ENCODE peak calls at places on chromosome 3, in ten cellular contexts. One of them, this sample, is unnamed.

GRCh38 chr3:124680521-124680920 is 49.7 kb upstream of the UMPS start:
- DNase-seq in stomach: no peak
- DNase-seq in breast epithelium: no peak
- DNase-seq in IMR-90: no peak
- DNase-seq in mesenchymal stem cell: no peak
- DNase-seq in fibroblast of pulmonary artery: no peak
- DNase-seq in BJ: no peak
- DNase-seq in endodermal cell: no peak
- DNase-seq in psoas muscle: no peak
- DNase-seq in MG63: no peak
- DNase-seq in this sample: no peak

GRCh38 chr3:126083138-126083445 is 832 bp downstream of the SLC41A3 start:
- DNase-seq in stomach: no peak
- DNase-seq in breast epithelium: no peak
- DNase-seq in IMR-90: no peak
- DNase-seq in mesenchymal stem cell: no peak
- DNase-seq in fibroblast of pulmonary artery: no peak
- DNase-seq in BJ: no peak
- DNase-seq in endodermal cell: no peak
- DNase-seq in psoas muscle: no peak
- DNase-seq in MG63: no peak
- DNase-seq in this sample: no peak

GRCh38 chr3:13103416-13104058 is 30.3 kb upstream of the IQSEC1 start:
- DNase-seq in stomach: no peak
- DNase-seq in breast epithelium: no peak
- DNase-seq in IMR-90: no peak
- DNase-seq in mesenchymal stem cell: no peak
- DNase-seq in fibroblast of pulmonary artery: no peak
- DNase-seq in BJ: no peak
- DNase-seq in endodermal cell: no peak
- DNase-seq in psoas muscle: no peak
- DNase-seq in MG63: no peak
- DNase-seq in this sample: no peak

GRCh38 chr3:65128346-65128745 is 440.5 kb upstream of the ADAMTS9 start:
- DNase-seq in stomach: no peak
- DNase-seq in breast epithelium: no peak
- DNase-seq in IMR-90: no peak
- DNase-seq in mesenchymal stem cell: no peak
- DNase-seq in fibroblast of pulmonary artery: no peak
- DNase-seq in BJ: no peak
- DNase-seq in endodermal cell: no peak
- DNase-seq in psoas muscle: no peak
- DNase-seq in MG63: no peak
- DNase-seq in this sample: no peak

GRCh38 chr3:98986073-98986472 is 84.6 kb upstream of the DCBLD2 start:
- DNase-seq in stomach: no peak
- DNase-seq in breast epithelium: no peak
- DNase-seq in IMR-90: peak; percentile 97
- DNase-seq in mesenchymal stem cell: peak; percentile 79
- DNase-seq in fibroblast of pulmonary artery: peak; percentile 80
- DNase-seq in BJ: peak; percentile 82
- DNase-seq in endodermal cell: peak; percentile 68
- DNase-seq in psoas muscle: no peak
- DNase-seq in MG63: peak; percentile 59
- DNase-seq in this sample: no peak

GRCh38 chr3:48684480-48685143 is 1.1 kb downstream of the NCKIPSD start:
- DNase-seq in stomach: no peak
- DNase-seq in breast epithelium: no peak
- DNase-seq in IMR-90: peak; percentile 38
- DNase-seq in mesenchymal stem cell: peak; percentile 51
- DNase-seq in fibroblast of pulmonary artery: no peak
- DNase-seq in BJ: no peak
- DNase-seq in endodermal cell: no peak
- DNase-seq in psoas muscle: no peak
- DNase-seq in MG63: no peak
- DNase-seq in this sample: no peak

GRCh38 chr3:99351097-99351496 is 287.3 kb upstream of the COL8A1 start:
- DNase-seq in stomach: no peak
- DNase-seq in breast epithelium: no peak
- DNase-seq in IMR-90: no peak
- DNase-seq in mesenchymal stem cell: no peak
- DNase-seq in fibroblast of pulmonary artery: no peak
- DNase-seq in BJ: no peak
- DNase-seq in endodermal cell: no peak
- DNase-seq in psoas muscle: no peak
- DNase-seq in MG63: no peak
- DNase-seq in this sample: no peak

GRCh38 chr3:178445139-178445538 is 91.1 kb upstream of the KCNMB2 start:
- DNase-seq in stomach: no peak
- DNase-seq in breast epithelium: no peak
- DNase-seq in IMR-90: no peak
- DNase-seq in mesenchymal stem cell: peak; percentile 8
- DNase-seq in fibroblast of pulmonary artery: no peak
- DNase-seq in BJ: no peak
- DNase-seq in endodermal cell: no peak
- DNase-seq in psoas muscle: no peak
- DNase-seq in MG63: no peak
- DNase-seq in this sample: no peak

GRCh38 chr3:179542375-179542774 is 20.4 kb upstream of the ACTL6A start:
- DNase-seq in stomach: no peak
- DNase-seq in breast epithelium: no peak
- DNase-seq in IMR-90: no peak
- DNase-seq in mesenchymal stem cell: no peak
- DNase-seq in fibroblast of pulmonary artery: no peak
- DNase-seq in BJ: no peak
- DNase-seq in endodermal cell: no peak
- DNase-seq in psoas muscle: no peak
- DNase-seq in MG63: no peak
- DNase-seq in this sample: no peak

GRCh38 chr3:179544981-179545645 is 17.6 kb upstream of the ACTL6A start:
- DNase-seq in stomach: no peak
- DNase-seq in breast epithelium: no peak
- DNase-seq in IMR-90: peak; percentile 97
- DNase-seq in mesenchymal stem cell: peak; percentile 91
- DNase-seq in fibroblast of pulmonary artery: peak; percentile 57
- DNase-seq in BJ: peak; percentile 70
- DNase-seq in endodermal cell: peak; percentile 21
- DNase-seq in psoas muscle: no peak
- DNase-seq in MG63: no peak
- DNase-seq in this sample: no peak

GRCh38 chr3:179546814-179547241 is 15.9 kb upstream of the ACTL6A start:
- DNase-seq in stomach: peak; percentile 81
- DNase-seq in breast epithelium: peak; percentile 53
- DNase-seq in IMR-90: no peak
- DNase-seq in mesenchymal stem cell: no peak
- DNase-seq in fibroblast of pulmonary artery: no peak
- DNase-seq in BJ: no peak
- DNase-seq in endodermal cell: peak; percentile 72
- DNase-seq in psoas muscle: no peak
- DNase-seq in MG63: no peak
- DNase-seq in this sample: no peak

GRCh38 chr3:179541596-179541995 is 21.1 kb upstream of the ACTL6A start:
- DNase-seq in stomach: no peak
- DNase-seq in breast epithelium: no peak
- DNase-seq in IMR-90: no peak
- DNase-seq in mesenchymal stem cell: no peak
- DNase-seq in fibroblast of pulmonary artery: no peak
- DNase-seq in BJ: no peak
- DNase-seq in endodermal cell: no peak
- DNase-seq in psoas muscle: no peak
- DNase-seq in MG63: no peak
- DNase-seq in this sample: no peak

DNA sequence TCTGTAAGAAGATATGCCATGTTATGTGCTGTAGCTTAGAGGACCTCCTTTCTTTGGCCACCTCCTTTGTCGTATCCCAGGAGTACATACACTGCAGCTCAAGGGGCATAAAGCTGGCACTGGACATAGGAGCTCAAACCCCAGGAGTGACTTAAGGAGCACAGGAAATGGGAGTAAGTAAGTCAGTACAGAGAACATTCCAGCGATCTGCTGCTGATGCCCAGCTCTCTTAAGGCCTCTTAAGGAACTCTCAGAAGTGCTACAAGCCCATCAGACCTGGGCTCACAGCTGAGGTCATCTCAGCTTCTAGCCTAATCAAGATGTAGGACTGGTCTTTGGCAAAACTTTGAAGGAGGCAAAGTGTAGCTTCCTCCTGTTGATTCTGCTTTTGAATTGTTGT is 21.6 kb upstream of the ACTL6A start:
- DNase-seq in stomach: no peak
- DNase-seq in breast epithelium: no peak
- DNase-seq in IMR-90: no peak
- DNase-seq in mesenchymal stem cell: no peak
- DNase-seq in fibroblast of pulmonary artery: peak; percentile 10
- DNase-seq in BJ: no peak
- DNase-seq in endodermal cell: no peak
- DNase-seq in psoas muscle: no peak
- DNase-seq in MG63: no peak
- DNase-seq in this sample: no peak
- H3K4me3 ChIP-seq in stomach: no peak overlapping the region
- H3K4me3 ChIP-seq in breast epithelium: no peak overlapping the region
- H3K4me3 ChIP-seq in IMR-90: no peak overlapping the region
- H3K4me3 ChIP-seq in mesenchymal stem cell: no peak overlapping the region
- H3K4me3 ChIP-seq in fibroblast of pulmonary artery: no peak overlapping the region
- H3K4me3 ChIP-seq in BJ: no peak overlapping the region
- H3K4me3 ChIP-seq in endodermal cell: no peak overlapping the region
- H3K4me3 ChIP-seq in psoas muscle: no peak overlapping the region
- H3K4me3 ChIP-seq in MG63: no peak overlapping the region
- H3K4me3 ChIP-seq in this sample: no peak overlapping the region

DNA sequence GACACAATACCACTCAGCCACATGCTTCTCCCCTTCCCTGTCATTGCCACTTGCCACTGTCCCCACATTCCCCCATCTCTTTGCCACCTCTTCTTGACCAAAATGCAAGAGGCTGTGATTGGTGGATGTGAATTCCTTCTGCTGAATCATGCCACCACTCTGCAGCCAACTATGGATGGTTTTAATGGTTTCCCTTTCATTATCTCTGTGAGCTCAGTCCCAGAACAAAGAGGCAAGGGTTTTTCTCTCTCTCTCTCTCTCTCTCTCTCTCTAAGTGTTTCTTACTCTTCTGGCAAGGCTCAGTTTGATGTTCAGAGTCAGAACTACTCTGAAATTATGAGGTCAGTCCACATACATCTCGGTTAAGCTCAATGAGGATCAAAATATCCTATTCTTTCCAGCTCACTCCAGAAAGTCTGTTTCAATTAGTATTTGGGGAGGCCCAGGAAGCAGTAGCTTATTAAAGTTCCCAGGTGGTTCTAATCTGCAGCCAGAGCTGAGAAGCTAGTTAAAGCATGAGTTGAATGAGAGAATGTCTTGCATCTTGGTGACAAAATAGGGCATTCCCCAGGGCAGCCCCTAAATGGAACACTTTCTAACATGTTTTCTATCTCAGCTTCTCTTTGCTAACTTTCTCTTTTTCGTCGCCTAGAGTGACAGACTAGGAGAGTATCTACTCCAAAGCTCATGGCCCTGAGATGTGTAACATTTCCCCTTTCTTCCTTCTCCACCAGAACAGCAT is 8.5 kb upstream of the ILDR1 start:
- DNase-seq in stomach: no peak
- DNase-seq in breast epithelium: no peak
- DNase-seq in IMR-90: peak; percentile 41
- DNase-seq in mesenchymal stem cell: peak; percentile 24
- DNase-seq in fibroblast of pulmonary artery: peak; percentile 52
- DNase-seq in BJ: peak; percentile 3
- DNase-seq in endodermal cell: no peak
- DNase-seq in psoas muscle: no peak
- DNase-seq in MG63: peak; percentile 11
- DNase-seq in this sample: peak; percentile 33
- H3K4me3 ChIP-seq in stomach: no peak overlapping the region
- H3K4me3 ChIP-seq in breast epithelium: no peak overlapping the region
- H3K4me3 ChIP-seq in IMR-90: peak overlapping the region; percentile 24
- H3K4me3 ChIP-seq in mesenchymal stem cell: no peak overlapping the region
- H3K4me3 ChIP-seq in fibroblast of pulmonary artery: no peak overlapping the region
- H3K4me3 ChIP-seq in BJ: no peak overlapping the region
- H3K4me3 ChIP-seq in endodermal cell: no peak overlapping the region
- H3K4me3 ChIP-seq in psoas muscle: no peak overlapping the region
- H3K4me3 ChIP-seq in MG63: no peak overlapping the region
- H3K4me3 ChIP-seq in this sample: no peak overlapping the region

GRCh38 chr3:149641011-149641728 is 16.7 kb downstream of the WWTR1 start:
- DNase-seq in stomach: no peak
- DNase-seq in breast epithelium: no peak
- DNase-seq in IMR-90: no peak
- DNase-seq in mesenchymal stem cell: no peak
- DNase-seq in fibroblast of pulmonary artery: no peak
- DNase-seq in BJ: no peak
- DNase-seq in endodermal cell: no peak
- DNase-seq in psoas muscle: no peak
- DNase-seq in MG63: no peak
- DNase-seq in this sample: no peak

GRCh38 chr3:149646181-149646766 is 11.6 kb downstream of the WWTR1 start:
- DNase-seq in stomach: no peak
- DNase-seq in breast epithelium: no peak
- DNase-seq in IMR-90: peak; percentile 80
- DNase-seq in mesenchymal stem cell: peak; percentile 62
- DNase-seq in fibroblast of pulmonary artery: peak; percentile 49
- DNase-seq in BJ: peak; percentile 22
- DNase-seq in endodermal cell: no peak
- DNase-seq in psoas muscle: no peak
- DNase-seq in MG63: peak; percentile 51
- DNase-seq in this sample: no peak

GRCh38 chr3:149639093-149639486 is 18.7 kb downstream of the WWTR1 start:
- DNase-seq in stomach: no peak
- DNase-seq in breast epithelium: no peak
- DNase-seq in IMR-90: no peak
- DNase-seq in mesenchymal stem cell: no peak
- DNase-seq in fibroblast of pulmonary artery: no peak
- DNase-seq in BJ: no peak
- DNase-seq in endodermal cell: no peak
- DNase-seq in psoas muscle: no peak
- DNase-seq in MG63: no peak
- DNase-seq in this sample: no peak

GRCh38 chr3:149647285-149647684 is 10.5 kb downstream of the WWTR1 start:
- DNase-seq in stomach: no peak
- DNase-seq in breast epithelium: no peak
- DNase-seq in IMR-90: no peak
- DNase-seq in mesenchymal stem cell: no peak
- DNase-seq in fibroblast of pulmonary artery: no peak
- DNase-seq in BJ: no peak
- DNase-seq in endodermal cell: no peak
- DNase-seq in psoas muscle: no peak
- DNase-seq in MG63: no peak
- DNase-seq in this sample: no peak

GRCh38 chr3:149643482-149643798 is 14.4 kb downstream of the WWTR1 start:
- DNase-seq in stomach: no peak
- DNase-seq in breast epithelium: no peak
- DNase-seq in IMR-90: no peak
- DNase-seq in mesenchymal stem cell: no peak
- DNase-seq in fibroblast of pulmonary artery: no peak
- DNase-seq in BJ: no peak
- DNase-seq in endodermal cell: no peak
- DNase-seq in psoas muscle: no peak
- DNase-seq in MG63: no peak
- DNase-seq in this sample: no peak
- H3K4me3 ChIP-seq in stomach: no peak overlapping the region
- H3K4me3 ChIP-seq in breast epithelium: peak overlapping the region; percentile 4
- H3K4me3 ChIP-seq in IMR-90: no peak overlapping the region
- H3K4me3 ChIP-seq in mesenchymal stem cell: peak overlapping the region; percentile 16
- H3K4me3 ChIP-seq in fibroblast of pulmonary artery: no peak overlapping the region
- H3K4me3 ChIP-seq in BJ: no peak overlapping the region
- H3K4me3 ChIP-seq in endodermal cell: no peak overlapping the region
- H3K4me3 ChIP-seq in psoas muscle: no peak overlapping the region
- H3K4me3 ChIP-seq in MG63: no peak overlapping the region
- H3K4me3 ChIP-seq in this sample: no peak overlapping the region

GRCh38 chr3:174859109-174859735 is at the start of gene NAALADL2:
- DNase-seq in stomach: no peak
- DNase-seq in breast epithelium: no peak
- DNase-seq in IMR-90: no peak
- DNase-seq in mesenchymal stem cell: no peak
- DNase-seq in fibroblast of pulmonary artery: no peak
- DNase-seq in BJ: no peak
- DNase-seq in endodermal cell: no peak
- DNase-seq in psoas muscle: no peak
- DNase-seq in MG63: no peak
- DNase-seq in this sample: no peak
- H3K4me3 ChIP-seq in stomach: peak within 1 kb of the TSS; percentile 22
- H3K4me3 ChIP-seq in breast epithelium: peak within 1 kb of the TSS; percentile 39
- H3K4me3 ChIP-seq in IMR-90: no peak within 1 kb of the TSS
- H3K4me3 ChIP-seq in mesenchymal stem cell: no peak within 1 kb of the TSS
- H3K4me3 ChIP-seq in fibroblast of pulmonary artery: no peak within 1 kb of the TSS
- H3K4me3 ChIP-seq in BJ: no peak within 1 kb of the TSS
- H3K4me3 ChIP-seq in endodermal cell: no peak within 1 kb of the TSS
- H3K4me3 ChIP-seq in psoas muscle: no peak within 1 kb of the TSS
- H3K4me3 ChIP-seq in MG63: no peak within 1 kb of the TSS
- H3K4me3 ChIP-seq in this sample: no peak within 1 kb of the TSS

This sample was measured in Jurkat, Clone E6-1.